ENCODE peak calls at places on chromosomes 3 and 15, in ten cellular contexts. One of them, this sample, is unnamed. For H3K27me3, the result is how much of the 10 kb centered on the place peaks cover.

GRCh38 chr15:50641318-50641717 is 45.3 kb downstream of the TRPM7 start:
- DNase-seq in dorsolateral prefrontal cortex: no peak
- DNase-seq in uterus: no peak
- DNase-seq in cardiac muscle cell: no peak
- DNase-seq in MM.1S: no peak
- DNase-seq in colonic mucosa: no peak
- DNase-seq in upper lobe of right lung: no peak
- DNase-seq in psoas muscle: no peak
- DNase-seq in SK-N-SH: no peak
- DNase-seq in endodermal cell: no peak
- DNase-seq in this sample: no peak

GRCh38 chr3:57778499-57778898 is 22.4 kb downstream of the SLMAP start:
- DNase-seq in psoas muscle: no peak
- DNase-seq in dorsolateral prefrontal cortex: no peak
- DNase-seq in MM.1S: no peak
- DNase-seq in cardiac muscle cell: peak
- DNase-seq in SK-N-SH: no peak
- DNase-seq in colonic mucosa: no peak
- DNase-seq in upper lobe of right lung: no peak
- DNase-seq in uterus: no peak
- DNase-seq in endodermal cell: no peak
- DNase-seq in this sample: no peak

GRCh38 chr3:178084938-178085816 is 451.1 kb upstream of the KCNMB2 start:
- DNase-seq in MM.1S: peak
- DNase-seq in uterus: peak
- DNase-seq in cardiac muscle cell: peak
- DNase-seq in endodermal cell: peak
- DNase-seq in SK-N-SH: peak
- DNase-seq in psoas muscle: peak
- DNase-seq in upper lobe of right lung: no peak
- DNase-seq in colonic mucosa: peak
- DNase-seq in dorsolateral prefrontal cortex: peak
- DNase-seq in this sample: peak

GRCh38 chr15:79314811-79315210 is 3.9 kb downstream of the TMED3 start:
- DNase-seq in colonic mucosa: no peak
- DNase-seq in upper lobe of right lung: peak
- DNase-seq in cardiac muscle cell: no peak
- DNase-seq in uterus: no peak
- DNase-seq in MM.1S: no peak
- DNase-seq in dorsolateral prefrontal cortex: no peak
- DNase-seq in psoas muscle: no peak
- DNase-seq in SK-N-SH: no peak
- DNase-seq in endodermal cell: no peak
- DNase-seq in this sample: no peak

GRCh38 chr15:90871716-90872480 is 3.5 kb downstream of the FURIN start:
- DNase-seq in MM.1S: peak
- DNase-seq in colonic mucosa: peak
- DNase-seq in endodermal cell: peak
- DNase-seq in dorsolateral prefrontal cortex: no peak
- DNase-seq in upper lobe of right lung: no peak
- DNase-seq in uterus: peak
- DNase-seq in cardiac muscle cell: no peak
- DNase-seq in SK-N-SH: peak
- DNase-seq in psoas muscle: no peak
- DNase-seq in this sample: no peak

GRCh38 chr3:68935778-68936177 is 3.4 kb upstream of the TAFA4 start:
- DNase-seq in upper lobe of right lung: no peak
- DNase-seq in SK-N-SH: no peak
- DNase-seq in endodermal cell: no peak
- DNase-seq in psoas muscle: no peak
- DNase-seq in MM.1S: no peak
- DNase-seq in colonic mucosa: no peak
- DNase-seq in uterus: no peak
- DNase-seq in cardiac muscle cell: no peak
- DNase-seq in dorsolateral prefrontal cortex: no peak
- DNase-seq in this sample: no peak

GRCh38 chr3:121834734-121835709 is at the start of the genes EAF2 and IQCB1:
- DNase-seq in dorsolateral prefrontal cortex: peak
- DNase-seq in cardiac muscle cell: peak
- DNase-seq in psoas muscle: peak
- DNase-seq in uterus: peak
- DNase-seq in MM.1S: peak
- DNase-seq in SK-N-SH: peak
- DNase-seq in endodermal cell: peak
- DNase-seq in colonic mucosa: peak
- DNase-seq in upper lobe of right lung: peak
- DNase-seq in this sample: peak

GRCh38 chr3:184347321-184348056 is 10.1 kb downstream of the FAM131A start:
- DNase-seq in colonic mucosa: no peak
- DNase-seq in upper lobe of right lung: no peak
- DNase-seq in SK-N-SH: no peak
- DNase-seq in uterus: no peak
- DNase-seq in cardiac muscle cell: peak
- DNase-seq in MM.1S: no peak
- DNase-seq in dorsolateral prefrontal cortex: no peak
- DNase-seq in psoas muscle: no peak
- DNase-seq in endodermal cell: no peak
- DNase-seq in this sample: no peak

GRCh38 chr3:54870423-54870822 is 57.4 kb downstream of the LRTM1 start:
- DNase-seq in dorsolateral prefrontal cortex: no peak
- DNase-seq in SK-N-SH: peak
- DNase-seq in endodermal cell: no peak
- DNase-seq in MM.1S: no peak
- DNase-seq in psoas muscle: no peak
- DNase-seq in colonic mucosa: no peak
- DNase-seq in cardiac muscle cell: peak
- DNase-seq in upper lobe of right lung: no peak
- DNase-seq in uterus: peak
- DNase-seq in this sample: no peak

GRCh38 chr15:45132844-45133560 is 3.2 kb downstream of the DUOX1 start:
- DNase-seq in MM.1S: no peak
- DNase-seq in endodermal cell: no peak
- DNase-seq in uterus: no peak
- DNase-seq in SK-N-SH: peak
- DNase-seq in upper lobe of right lung: no peak
- DNase-seq in colonic mucosa: no peak
- DNase-seq in cardiac muscle cell: no peak
- DNase-seq in dorsolateral prefrontal cortex: no peak
- DNase-seq in psoas muscle: no peak
- DNase-seq in this sample: no peak

GRCh38 chr3:20154078-20154477 is 31.9 kb downstream of the SGO1 start:
- DNase-seq in cardiac muscle cell: no peak
- DNase-seq in endodermal cell: no peak
- DNase-seq in uterus: no peak
- DNase-seq in SK-N-SH: no peak
- DNase-seq in upper lobe of right lung: no peak
- DNase-seq in colonic mucosa: no peak
- DNase-seq in dorsolateral prefrontal cortex: no peak
- DNase-seq in psoas muscle: no peak
- DNase-seq in MM.1S: no peak
- DNase-seq in this sample: no peak

DNA sequence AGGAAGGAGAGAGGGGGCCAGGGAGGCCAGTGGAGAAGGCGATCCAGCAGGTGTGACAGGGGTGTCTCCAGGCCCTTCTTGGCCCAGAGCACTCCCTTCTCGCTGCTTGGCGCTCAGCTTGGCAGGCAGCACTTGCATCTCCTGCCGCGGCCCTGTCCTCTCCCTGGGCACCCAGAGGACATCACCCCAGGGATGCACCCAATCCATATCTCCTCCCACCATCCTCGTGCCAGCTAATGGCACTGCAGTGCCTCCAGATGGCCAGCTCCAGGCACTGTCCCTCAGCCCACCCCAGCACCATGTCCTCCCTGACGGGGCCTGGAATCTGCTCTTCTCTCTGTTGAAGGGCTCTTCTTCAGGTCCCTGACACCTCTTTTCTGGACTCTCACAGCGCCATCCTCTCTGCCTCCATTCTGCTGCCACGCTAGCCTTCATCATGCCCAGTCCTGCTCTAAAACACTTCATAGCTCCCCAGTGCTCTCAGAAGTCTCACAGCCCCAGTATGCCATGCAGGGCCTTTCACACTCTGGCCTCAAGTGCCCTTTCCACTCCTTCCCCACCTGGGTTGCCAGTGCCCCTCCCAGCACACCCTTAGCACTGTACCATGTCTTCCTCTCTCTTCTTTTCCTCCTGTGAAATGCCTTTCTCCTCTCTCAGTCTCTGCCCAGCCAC is 106.8 kb upstream of the SLC6A11 start:
- DNase-seq in SK-N-SH: peak
- DNase-seq in endodermal cell: no peak
- DNase-seq in cardiac muscle cell: no peak
- DNase-seq in colonic mucosa: no peak
- DNase-seq in MM.1S: no peak
- DNase-seq in psoas muscle: no peak
- DNase-seq in dorsolateral prefrontal cortex: no peak
- DNase-seq in uterus: no peak
- DNase-seq in upper lobe of right lung: no peak
- DNase-seq in this sample: no peak
- TF ChIP-seq CTCF in SK-N-SH: no peak
- TF ChIP-seq CTCF in endodermal cell: peak
- TF ChIP-seq CTCF in cardiac muscle cell: no peak
- TF ChIP-seq CTCF in colonic mucosa: no peak
- TF ChIP-seq CTCF in MM.1S: no peak
- TF ChIP-seq CTCF in psoas muscle: no peak
- TF ChIP-seq CTCF in dorsolateral prefrontal cortex: no peak
- TF ChIP-seq CTCF in uterus: no peak
- TF ChIP-seq CTCF in upper lobe of right lung: no peak
- TF ChIP-seq CTCF in this sample: peak

DNA sequence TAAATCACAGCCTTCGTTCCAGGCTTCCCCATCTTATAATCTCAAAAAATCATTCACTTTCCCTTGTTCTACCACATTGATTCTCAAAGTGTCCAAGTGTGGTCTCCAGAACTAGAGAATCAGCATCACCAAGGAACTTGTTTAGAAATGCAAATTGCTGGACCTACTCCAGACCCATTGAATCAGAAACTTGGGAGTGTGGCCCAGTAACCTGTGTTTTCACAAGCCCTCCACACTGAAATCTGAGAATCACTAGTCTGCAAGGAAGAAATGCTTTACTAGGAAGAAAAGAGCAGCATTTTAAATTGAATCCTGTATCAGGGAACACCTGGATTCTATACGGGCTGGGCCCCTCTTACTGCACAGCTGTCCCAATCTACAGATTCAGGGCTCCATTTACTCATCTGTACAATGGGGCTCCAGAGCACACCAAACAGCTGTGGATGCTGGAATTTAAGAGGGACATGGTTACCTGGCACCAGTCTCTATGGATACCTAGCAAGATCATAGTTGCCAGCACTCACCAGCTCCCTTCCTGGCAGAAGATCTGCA is 3.9 kb downstream of the MEGF11 start:
- DNase-seq in cardiac muscle cell: no peak
- DNase-seq in psoas muscle: no peak
- DNase-seq in colonic mucosa: no peak
- DNase-seq in dorsolateral prefrontal cortex: no peak
- DNase-seq in MM.1S: no peak
- DNase-seq in uterus: no peak
- DNase-seq in endodermal cell: no peak
- DNase-seq in upper lobe of right lung: no peak
- DNase-seq in SK-N-SH: no peak
- DNase-seq in this sample: no peak
- H3K27me3 ChIP-seq in cardiac muscle cell: half or more
- H3K27me3 ChIP-seq in psoas muscle: under half
- H3K27me3 ChIP-seq in colonic mucosa: under half
- H3K27me3 ChIP-seq in dorsolateral prefrontal cortex: under half
- H3K27me3 ChIP-seq in MM.1S: under half
- H3K27me3 ChIP-seq in uterus: under half
- H3K27me3 ChIP-seq in endodermal cell: half or more
- H3K27me3 ChIP-seq in upper lobe of right lung: under half
- H3K27me3 ChIP-seq in SK-N-SH: half or more
- H3K27me3 ChIP-seq in this sample: under half

GRCh38 chr15:42576776-42577175 is 1.4 kb downstream of the STARD9 start:
- DNase-seq in endodermal cell: no peak
- DNase-seq in upper lobe of right lung: no peak
- DNase-seq in SK-N-SH: peak
- DNase-seq in cardiac muscle cell: no peak
- DNase-seq in MM.1S: peak
- DNase-seq in colonic mucosa: no peak
- DNase-seq in dorsolateral prefrontal cortex: no peak
- DNase-seq in uterus: no peak
- DNase-seq in psoas muscle: no peak
- DNase-seq in this sample: no peak
- H3K4me3 ChIP-seq in endodermal cell: no peak
- H3K4me3 ChIP-seq in upper lobe of right lung: peak
- H3K4me3 ChIP-seq in SK-N-SH: peak
- H3K4me3 ChIP-seq in cardiac muscle cell: no peak
- H3K4me3 ChIP-seq in MM.1S: peak
- H3K4me3 ChIP-seq in colonic mucosa: no peak
- H3K4me3 ChIP-seq in dorsolateral prefrontal cortex: peak
- H3K4me3 ChIP-seq in uterus: no peak
- H3K4me3 ChIP-seq in psoas muscle: peak
- H3K4me3 ChIP-seq in this sample: no peak

GRCh38 chr3:8458711-8459110 is 42.9 kb upstream of the LMCD1 start:
- DNase-seq in psoas muscle: peak
- DNase-seq in colonic mucosa: no peak
- DNase-seq in upper lobe of right lung: no peak
- DNase-seq in cardiac muscle cell: peak
- DNase-seq in SK-N-SH: no peak
- DNase-seq in endodermal cell: no peak
- DNase-seq in dorsolateral prefrontal cortex: no peak
- DNase-seq in MM.1S: no peak
- DNase-seq in uterus: no peak
- DNase-seq in this sample: no peak
- TF ChIP-seq CTCF in psoas muscle: no peak
- TF ChIP-seq CTCF in colonic mucosa: no peak
- TF ChIP-seq CTCF in upper lobe of right lung: no peak
- TF ChIP-seq CTCF in cardiac muscle cell: no peak
- TF ChIP-seq CTCF in SK-N-SH: no peak
- TF ChIP-seq CTCF in endodermal cell: no peak
- TF ChIP-seq CTCF in dorsolateral prefrontal cortex: no peak
- TF ChIP-seq CTCF in MM.1S: no peak
- TF ChIP-seq CTCF in uterus: no peak
- TF ChIP-seq CTCF in this sample: no peak

DNA sequence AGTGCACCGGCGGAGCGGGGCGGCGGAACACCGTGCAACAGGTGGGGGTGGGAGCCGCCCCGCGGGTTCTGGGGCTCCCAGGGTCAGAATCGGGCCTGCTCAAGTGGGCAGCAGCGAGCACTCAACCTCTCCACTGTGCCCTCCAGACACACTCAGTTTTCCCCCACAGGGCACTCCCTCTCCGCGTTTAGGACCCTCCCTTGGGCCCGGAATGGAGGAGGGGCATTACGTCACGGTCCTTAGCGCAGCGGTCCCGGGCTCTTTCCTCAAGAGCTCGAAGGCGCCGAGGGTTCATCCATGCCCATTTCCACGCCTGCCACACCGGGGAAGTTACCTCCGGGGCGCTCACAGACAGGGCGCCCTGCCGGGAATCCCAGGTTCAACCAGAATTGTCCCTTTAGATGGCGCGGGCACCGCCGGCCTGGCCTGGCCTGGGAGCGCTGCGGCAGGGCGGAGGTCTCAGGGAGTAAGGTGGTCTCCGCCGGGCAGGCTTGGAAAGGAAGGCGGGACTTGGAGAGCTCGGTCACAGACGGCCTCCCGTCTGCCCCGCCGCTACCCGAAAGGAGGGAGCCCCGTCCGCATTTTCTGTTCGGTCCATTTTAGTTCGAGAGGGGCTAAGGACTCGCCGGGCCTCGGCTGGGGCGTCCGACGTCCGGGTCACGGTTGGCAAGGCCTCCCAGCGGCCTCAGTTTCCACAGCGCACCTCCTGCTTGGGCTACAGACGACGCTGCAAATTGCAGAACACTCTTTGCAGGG is 5.1 kb downstream of the RNU6-1 start:
- DNase-seq in psoas muscle: no peak
- DNase-seq in endodermal cell: peak
- DNase-seq in SK-N-SH: no peak
- DNase-seq in cardiac muscle cell: no peak
- DNase-seq in dorsolateral prefrontal cortex: no peak
- DNase-seq in upper lobe of right lung: no peak
- DNase-seq in colonic mucosa: no peak
- DNase-seq in uterus: no peak
- DNase-seq in MM.1S: no peak
- DNase-seq in this sample: no peak
- H3K27me3 ChIP-seq in psoas muscle: under half
- H3K27me3 ChIP-seq in endodermal cell: half or more
- H3K27me3 ChIP-seq in SK-N-SH: under half
- H3K27me3 ChIP-seq in cardiac muscle cell: half or more
- H3K27me3 ChIP-seq in dorsolateral prefrontal cortex: under half
- H3K27me3 ChIP-seq in upper lobe of right lung: half or more
- H3K27me3 ChIP-seq in colonic mucosa: half or more
- H3K27me3 ChIP-seq in uterus: half or more
- H3K27me3 ChIP-seq in MM.1S: under half
- H3K27me3 ChIP-seq in this sample: under half